ENCODE peak calls at places on chromosomes 12 and 14, in five cellular contexts. H is HTR-8/SVneo, W is NCI-H1694, B is caudate nucleus, R is iPS DF 19.7. U is an unnamed sample.

GRCh38 chr14:106844608-106845285 is 1318.4 kb downstream of the TMEM121 start:
- DNase-seq in H (no peak), W (no peak), B (no peak), R (no peak), U (no peak)

GRCh38 chr14:88986146-88986841 is 161.8 kb downstream of the TTC8 start:
- DNase-seq in H (peak; percentile 22), W (no peak), B (no peak), R (no peak), U (no peak)

GRCh38 chr14:23162005-23162404 is 21.5 kb downstream of the SLC7A8 start:
- DNase-seq in H (no peak), W (no peak), B (no peak), R (no peak), U (no peak)

GRCh38 chr14:23005861-23006534 is 3.9 kb downstream of the C14orf93 start:
- DNase-seq in H (no peak), W (no peak), B (no peak), R (no peak), U (no peak)

GRCh38 chr12:79448816-79449215 is 241.9 kb downstream of the PAWR start:
- DNase-seq in H (no peak), W (no peak), B (no peak), R (no peak), U (no peak)

GRCh38 chr14:79920180-79920579 is 291.1 kb downstream of the DIO2 start:
- DNase-seq in H (no peak), W (no peak), B (no peak), R (no peak), U (no peak)

GRCh38 chr14:67856806-67857205 is 37.2 kb downstream of the RAD51B start:
- DNase-seq in H (no peak), W (no peak), B (no peak), R (no peak), U (no peak)

GRCh38 chr12:68378859-68379628 is 46.9 kb upstream of the MDM1 start:
- DNase-seq in H (no peak), W (no peak), B (no peak), R (no peak), U (no peak)

GRCh38 chr14:51650721-51651387 is 856 bp upstream of the FRMD6 start:
- DNase-seq in H (no peak), W (no peak), B (no peak), R (no peak), U (no peak)

GRCh38 chr12:95820096-95820703 is 29.6 kb upstream of the NTN4 start:
- DNase-seq in H (peak; percentile 62), W (peak; percentile 80), B (peak; percentile 0), R (no peak), U (no peak)

U was measured in C1 segment of cervical spinal cord.